ENCODE peak calls at places on chromosomes 13 and 19, in seven cellular contexts. J, F, M, I, K, L and H are unnamed samples.

GRCh38 chr19:44988896-44989563 is 12.2 kb upstream of the RELB start:
- DNase-seq in K (peak; percentile 76), F (peak; percentile 47), M (no peak), I (peak; percentile 61), J (peak; percentile 75), L (peak; percentile 92), H (peak; percentile 5)

GRCh38 chr13:91722267-91722884 is 324.0 kb downstream of the GPC5 start:
- DNase-seq in L (no peak), M (peak; percentile 47), J (peak; percentile 17), K (peak; percentile 50), I (no peak), F (no peak), H (no peak)

GRCh38 chr19:48575931-48576622 is 24.1 kb downstream of the SULT2B1 start:
- DNase-seq in L (no peak), J (no peak), K (no peak), I (no peak), M (no peak), F (no peak), H (no peak)

GRCh38 chr13:35388979-35389378 is 87.5 kb downstream of the MAB21L1 start:
- DNase-seq in I (no peak), F (peak; percentile 24), J (peak; percentile 29), M (no peak), K (peak; percentile 51), L (no peak), H (no peak)

GRCh38 chr13:21031594-21031993 is 29.8 kb downstream of the LATS2 start:
- DNase-seq in I (no peak), K (no peak), F (no peak), M (no peak), L (peak; percentile 27), J (no peak), H (no peak)

GRCh38 chr13:89363144-89363543 is 1692.0 kb downstream of the SLITRK5 start:
- DNase-seq in K (no peak), J (no peak), M (no peak), F (no peak), I (no peak), L (peak; percentile 59), H (no peak)

GRCh38 chr13:101757446-101758039 is 305.1 kb downstream of the ITGBL1 start:
- DNase-seq in L (no peak), I (no peak), K (peak; percentile 46), J (peak; percentile 71), F (peak; percentile 51), M (no peak), H (no peak)

GRCh38 chr13:105159794-105160193 is 1375.7 kb downstream of the EFNB2 start:
- DNase-seq in M (no peak), J (no peak), K (no peak), F (no peak), I (no peak), L (no peak), H (no peak)

GRCh38 chr19:18469245-18470107 is 31.5 kb upstream of the ISYNA1 start:
- DNase-seq in L (peak; percentile 93), M (no peak), J (peak; percentile 85), I (no peak), K (peak; percentile 81), F (peak; percentile 36), H (no peak)

GRCh38 chr19:40539070-40539469 is 37.6 kb upstream of the SHKBP1 start:
- DNase-seq in K (no peak), M (no peak), L (no peak), I (no peak), J (no peak), F (peak; percentile 32), H (peak; percentile 6)

GRCh38 chr19:42402376-42403116 is 12.4 kb upstream of the CNFN start:
- DNase-seq in I (no peak), K (no peak), L (peak; percentile 73), M (no peak), F (no peak), J (no peak), H (no peak)

GRCh38 chr13:32206097-32206740 is 108.9 kb downstream of the ZAR1L start:
- DNase-seq in M (no peak), J (no peak), F (no peak), I (no peak), K (peak; percentile 18), L (no peak), H (no peak)

GRCh38 chr19:29371766-29372415 is 153.9 kb upstream of the VSTM2B start:
- DNase-seq in M (no peak), K (no peak), J (no peak), L (peak; percentile 28), I (no peak), F (no peak), H (no peak)

GRCh38 chr13:99448586-99448985 is 52.7 kb upstream of the TM9SF2 start:
- DNase-seq in L (no peak), J (no peak), M (no peak), I (no peak), K (no peak), F (no peak), H (no peak)

GRCh38 chr19:40398417-40399056 is 8.6 kb upstream of the HIPK4 start:
- DNase-seq in F (peak; percentile 66), J (peak; percentile 32), M (no peak), K (no peak), I (no peak), L (peak; percentile 96), H (no peak)

GRCh38 chr13:44843403-44843802 is 145.9 kb downstream of the NUFIP1 start:
- DNase-seq in M (no peak), F (peak; percentile 69), L (no peak), J (no peak), K (peak; percentile 53), I (no peak), H (no peak)

GRCh38 chr19:4742717-4743646 is 19.3 kb upstream of the DPP9 start:
- DNase-seq in L (peak; percentile 81), J (no peak), K (no peak), I (no peak), M (no peak), F (no peak), H (no peak)

GRCh38 chr13:38943231-38943630 is 47.4 kb downstream of the STOML3 start:
- DNase-seq in L (no peak), J (no peak), I (no peak), K (no peak), M (no peak), F (no peak), H (no peak)

GRCh38 chr19:8526345-8527062 is 12.5 kb upstream of the ZNF414 start:
- DNase-seq in F (peak; percentile 88), I (peak; percentile 63), J (peak; percentile 92), M (peak; percentile 56), L (peak; percentile 98), K (peak; percentile 94), H (peak; percentile 34)

GRCh38 chr13:93235258-93236015 is 8.8 kb downstream of the GPC6 start:
- DNase-seq in F (no peak), L (no peak), J (no peak), M (no peak), I (no peak), K (peak; percentile 51), H (no peak)

GRCh38 chr19:30171795-30172642 is 200.2 kb upstream of the ZNF536 start:
- DNase-seq in F (no peak), K (no peak), I (no peak), L (no peak), J (no peak), M (no peak), H (no peak)

GRCh38 chr13:50576156-50576555 is 267.3 kb downstream of the DLEU7 start:
- DNase-seq in M (no peak), L (no peak), K (no peak), F (peak; percentile 20), J (no peak), I (no peak), H (no peak)

GRCh38 chr19:41297628-41298326 is 12.2 kb upstream of the CCDC97 start:
- DNase-seq in I (no peak), L (no peak), F (no peak), M (no peak), K (no peak), J (no peak), H (no peak)

GRCh38 chr13:75135325-75135825 is 346.6 kb downstream of the TBC1D4 start:
- DNase-seq in I (no peak), F (peak; percentile 90), L (no peak), M (no peak), J (no peak), K (peak; percentile 91), H (no peak)

GRCh38 chr13:90732049-90732448 is 615.4 kb upstream of the MIR17HG start:
- DNase-seq in M (no peak), K (no peak), L (peak; percentile 78), F (no peak), I (no peak), J (no peak), H (no peak)

GRCh38 chr19:35629332-35629633 is 447 bp downstream of the RBM42 start:
- DNase-seq in L (no peak), I (no peak), J (no peak), F (no peak), K (no peak), M (no peak), H (no peak)

GRCh38 chr19:23313196-23313595 is 63.0 kb upstream of the ZNF724 start:
- DNase-seq in K (no peak), M (no peak), J (no peak), F (no peak), L (no peak), I (no peak), H (no peak)

GRCh38 chr13:27022571-27023311 is 148.9 kb downstream of the USP12 start:
- DNase-seq in M (no peak), I (no peak), L (peak; percentile 49), F (peak; percentile 51), K (peak; percentile 47), J (no peak), H (no peak)

GRCh38 chr19:55146078-55146647 is 2.8 kb downstream of the TNNT1 start:
- DNase-seq in F (peak; percentile 45), J (no peak), M (no peak), I (no peak), K (no peak), L (peak; percentile 84), H (no peak)